ENCODE peak calls at places on chromosomes 11 and 22, in six cellular contexts. One of them, this sample, is unnamed.

GRCh38 chr11:57248780-57249383 is 11.8 kb upstream of the APLNR start:
- DNase-seq in T-helper 1 cell: no peak
- DNase-seq in EL: peak
- DNase-seq in stimulated activated naive B cell treated with anti-CD40 and anti-IgM and Interleukin-4, amounts not matched to agents 10 μg/mL and 1 μg/mL and 100 μg/mL, for 72 hours: peak
- DNase-seq in activated CD4-positive, alpha-beta T cell treated with anti-CD3 and anti-CD28 coated beads, Interleukin-2, amount 50 U/mL, for 48 hours: peak
- DNase-seq in globus pallidus: peak
- DNase-seq in this sample: no peak

GRCh38 chr22:40009953-40010751 is 15.4 kb downstream of the FAM83F start:
- DNase-seq in EL: no peak
- DNase-seq in globus pallidus: no peak
- DNase-seq in T-helper 1 cell: no peak
- DNase-seq in stimulated activated naive B cell treated with anti-CD40 and anti-IgM and Interleukin-4, amounts not matched to agents 10 μg/mL and 1 μg/mL and 100 μg/mL, for 72 hours: no peak
- DNase-seq in activated CD4-positive, alpha-beta T cell treated with anti-CD3 and anti-CD28 coated beads, Interleukin-2, amount 50 U/mL, for 48 hours: peak
- DNase-seq in this sample: no peak

GRCh38 chr11:46529086-46529905 is 64.5 kb downstream of the AMBRA1 start:
- DNase-seq in EL: peak
- DNase-seq in T-helper 1 cell: peak
- DNase-seq in activated CD4-positive, alpha-beta T cell treated with anti-CD3 and anti-CD28 coated beads, Interleukin-2, amount 50 U/mL, for 48 hours: peak
- DNase-seq in stimulated activated naive B cell treated with anti-CD40 and anti-IgM and Interleukin-4, amounts not matched to agents 10 μg/mL and 1 μg/mL and 100 μg/mL, for 72 hours: peak
- DNase-seq in globus pallidus: peak
- DNase-seq in this sample: peak

GRCh38 chr11:119584193-119585037 is 144.6 kb downstream of the NECTIN1 start:
- DNase-seq in T-helper 1 cell: no peak
- DNase-seq in activated CD4-positive, alpha-beta T cell treated with anti-CD3 and anti-CD28 coated beads, Interleukin-2, amount 50 U/mL, for 48 hours: peak
- DNase-seq in EL: peak
- DNase-seq in globus pallidus: peak
- DNase-seq in stimulated activated naive B cell treated with anti-CD40 and anti-IgM and Interleukin-4, amounts not matched to agents 10 μg/mL and 1 μg/mL and 100 μg/mL, for 72 hours: no peak
- DNase-seq in this sample: no peak

GRCh38 chr22:36334081-36334831 is 53.5 kb downstream of the MYH9 start:
- DNase-seq in globus pallidus: no peak
- DNase-seq in T-helper 1 cell: no peak
- DNase-seq in activated CD4-positive, alpha-beta T cell treated with anti-CD3 and anti-CD28 coated beads, Interleukin-2, amount 50 U/mL, for 48 hours: peak
- DNase-seq in EL: no peak
- DNase-seq in stimulated activated naive B cell treated with anti-CD40 and anti-IgM and Interleukin-4, amounts not matched to agents 10 μg/mL and 1 μg/mL and 100 μg/mL, for 72 hours: no peak
- DNase-seq in this sample: no peak

GRCh38 chr22:46846832-46847355 is 84.4 kb downstream of the TBC1D22A start:
- DNase-seq in EL: no peak
- DNase-seq in globus pallidus: no peak
- DNase-seq in activated CD4-positive, alpha-beta T cell treated with anti-CD3 and anti-CD28 coated beads, Interleukin-2, amount 50 U/mL, for 48 hours: no peak
- DNase-seq in stimulated activated naive B cell treated with anti-CD40 and anti-IgM and Interleukin-4, amounts not matched to agents 10 μg/mL and 1 μg/mL and 100 μg/mL, for 72 hours: no peak
- DNase-seq in T-helper 1 cell: no peak
- DNase-seq in this sample: no peak

GRCh38 chr11:10314199-10315072 is 9.6 kb downstream of the ADM start:
- DNase-seq in EL: no peak
- DNase-seq in stimulated activated naive B cell treated with anti-CD40 and anti-IgM and Interleukin-4, amounts not matched to agents 10 μg/mL and 1 μg/mL and 100 μg/mL, for 72 hours: no peak
- DNase-seq in globus pallidus: peak
- DNase-seq in T-helper 1 cell: no peak
- DNase-seq in activated CD4-positive, alpha-beta T cell treated with anti-CD3 and anti-CD28 coated beads, Interleukin-2, amount 50 U/mL, for 48 hours: no peak
- DNase-seq in this sample: peak

GRCh38 chr22:17778412-17778976 is 4.2 kb upstream of the BID start:
- DNase-seq in EL: no peak
- DNase-seq in T-helper 1 cell: no peak
- DNase-seq in activated CD4-positive, alpha-beta T cell treated with anti-CD3 and anti-CD28 coated beads, Interleukin-2, amount 50 U/mL, for 48 hours: no peak
- DNase-seq in globus pallidus: no peak
- DNase-seq in stimulated activated naive B cell treated with anti-CD40 and anti-IgM and Interleukin-4, amounts not matched to agents 10 μg/mL and 1 μg/mL and 100 μg/mL, for 72 hours: no peak
- DNase-seq in this sample: no peak

GRCh38 chr11:7597620-7598019 is 75.7 kb downstream of the CYB5R2 start:
- DNase-seq in EL: no peak
- DNase-seq in activated CD4-positive, alpha-beta T cell treated with anti-CD3 and anti-CD28 coated beads, Interleukin-2, amount 50 U/mL, for 48 hours: no peak
- DNase-seq in globus pallidus: no peak
- DNase-seq in stimulated activated naive B cell treated with anti-CD40 and anti-IgM and Interleukin-4, amounts not matched to agents 10 μg/mL and 1 μg/mL and 100 μg/mL, for 72 hours: no peak
- DNase-seq in T-helper 1 cell: no peak
- DNase-seq in this sample: no peak

GRCh38 chr22:46458525-46458924 is 78.9 kb downstream of the CELSR1 start:
- DNase-seq in activated CD4-positive, alpha-beta T cell treated with anti-CD3 and anti-CD28 coated beads, Interleukin-2, amount 50 U/mL, for 48 hours: no peak
- DNase-seq in EL: no peak
- DNase-seq in T-helper 1 cell: no peak
- DNase-seq in globus pallidus: no peak
- DNase-seq in stimulated activated naive B cell treated with anti-CD40 and anti-IgM and Interleukin-4, amounts not matched to agents 10 μg/mL and 1 μg/mL and 100 μg/mL, for 72 hours: no peak
- DNase-seq in this sample: no peak

GRCh38 chr11:112525270-112525669 is 264.6 kb upstream of the PLET1 start:
- DNase-seq in activated CD4-positive, alpha-beta T cell treated with anti-CD3 and anti-CD28 coated beads, Interleukin-2, amount 50 U/mL, for 48 hours: no peak
- DNase-seq in T-helper 1 cell: no peak
- DNase-seq in stimulated activated naive B cell treated with anti-CD40 and anti-IgM and Interleukin-4, amounts not matched to agents 10 μg/mL and 1 μg/mL and 100 μg/mL, for 72 hours: no peak
- DNase-seq in EL: peak
- DNase-seq in globus pallidus: no peak
- DNase-seq in this sample: no peak

GRCh38 chr11:120229451-120230424 is 10.2 kb upstream of the POU2F3 start:
- DNase-seq in activated CD4-positive, alpha-beta T cell treated with anti-CD3 and anti-CD28 coated beads, Interleukin-2, amount 50 U/mL, for 48 hours: peak
- DNase-seq in T-helper 1 cell: no peak
- DNase-seq in stimulated activated naive B cell treated with anti-CD40 and anti-IgM and Interleukin-4, amounts not matched to agents 10 μg/mL and 1 μg/mL and 100 μg/mL, for 72 hours: no peak
- DNase-seq in globus pallidus: no peak
- DNase-seq in EL: no peak
- DNase-seq in this sample: peak

GRCh38 chr22:19120829-19121630 is 1.2 kb downstream of the DGCR2 start:
- DNase-seq in stimulated activated naive B cell treated with anti-CD40 and anti-IgM and Interleukin-4, amounts not matched to agents 10 μg/mL and 1 μg/mL and 100 μg/mL, for 72 hours: no peak
- DNase-seq in globus pallidus: no peak
- DNase-seq in T-helper 1 cell: no peak
- DNase-seq in activated CD4-positive, alpha-beta T cell treated with anti-CD3 and anti-CD28 coated beads, Interleukin-2, amount 50 U/mL, for 48 hours: no peak
- DNase-seq in EL: peak
- DNase-seq in this sample: no peak

GRCh38 chr11:68328374-68329091 is 16.1 kb downstream of the LRP5 start:
- DNase-seq in EL: no peak
- DNase-seq in T-helper 1 cell: no peak
- DNase-seq in stimulated activated naive B cell treated with anti-CD40 and anti-IgM and Interleukin-4, amounts not matched to agents 10 μg/mL and 1 μg/mL and 100 μg/mL, for 72 hours: no peak
- DNase-seq in globus pallidus: peak
- DNase-seq in activated CD4-positive, alpha-beta T cell treated with anti-CD3 and anti-CD28 coated beads, Interleukin-2, amount 50 U/mL, for 48 hours: no peak
- DNase-seq in this sample: no peak

GRCh38 chr22:22785316-22786065 is 102.1 kb upstream of the IGLL5 start:
- DNase-seq in stimulated activated naive B cell treated with anti-CD40 and anti-IgM and Interleukin-4, amounts not matched to agents 10 μg/mL and 1 μg/mL and 100 μg/mL, for 72 hours: no peak
- DNase-seq in T-helper 1 cell: no peak
- DNase-seq in globus pallidus: no peak
- DNase-seq in EL: no peak
- DNase-seq in activated CD4-positive, alpha-beta T cell treated with anti-CD3 and anti-CD28 coated beads, Interleukin-2, amount 50 U/mL, for 48 hours: no peak
- DNase-seq in this sample: no peak

GRCh38 chr11:126114486-126115252 is 52.0 kb upstream of the CDON start:
- DNase-seq in T-helper 1 cell: no peak
- DNase-seq in activated CD4-positive, alpha-beta T cell treated with anti-CD3 and anti-CD28 coated beads, Interleukin-2, amount 50 U/mL, for 48 hours: no peak
- DNase-seq in stimulated activated naive B cell treated with anti-CD40 and anti-IgM and Interleukin-4, amounts not matched to agents 10 μg/mL and 1 μg/mL and 100 μg/mL, for 72 hours: no peak
- DNase-seq in globus pallidus: no peak
- DNase-seq in EL: no peak
- DNase-seq in this sample: no peak

GRCh38 chr11:88281317-88281712 is 56.2 kb downstream of the CTSC start:
- DNase-seq in stimulated activated naive B cell treated with anti-CD40 and anti-IgM and Interleukin-4, amounts not matched to agents 10 μg/mL and 1 μg/mL and 100 μg/mL, for 72 hours: no peak
- DNase-seq in activated CD4-positive, alpha-beta T cell treated with anti-CD3 and anti-CD28 coated beads, Interleukin-2, amount 50 U/mL, for 48 hours: no peak
- DNase-seq in T-helper 1 cell: no peak
- DNase-seq in globus pallidus: no peak
- DNase-seq in EL: no peak
- DNase-seq in this sample: no peak

GRCh38 chr22:27876684-27877083 is 42.4 kb downstream of the PITPNB start:
- DNase-seq in globus pallidus: peak
- DNase-seq in activated CD4-positive, alpha-beta T cell treated with anti-CD3 and anti-CD28 coated beads, Interleukin-2, amount 50 U/mL, for 48 hours: no peak
- DNase-seq in EL: no peak
- DNase-seq in stimulated activated naive B cell treated with anti-CD40 and anti-IgM and Interleukin-4, amounts not matched to agents 10 μg/mL and 1 μg/mL and 100 μg/mL, for 72 hours: no peak
- DNase-seq in T-helper 1 cell: no peak
- DNase-seq in this sample: no peak

GRCh38 chr11:123475478-123475877 is 45.4 kb downstream of the GRAMD1B start:
- DNase-seq in T-helper 1 cell: no peak
- DNase-seq in EL: peak
- DNase-seq in globus pallidus: no peak
- DNase-seq in stimulated activated naive B cell treated with anti-CD40 and anti-IgM and Interleukin-4, amounts not matched to agents 10 μg/mL and 1 μg/mL and 100 μg/mL, for 72 hours: no peak
- DNase-seq in activated CD4-positive, alpha-beta T cell treated with anti-CD3 and anti-CD28 coated beads, Interleukin-2, amount 50 U/mL, for 48 hours: no peak
- DNase-seq in this sample: no peak

This sample was measured in GM10248.